ENCODE peak calls at places on chromosomes 6 and 20, in five cellular contexts. O, M, Y, L and S are unnamed samples. For H3K9me3, the result is how much of the 10 kb centered on the place peaks cover.

GRCh38 chr6:11023032-11023431 is 21.1 kb downstream of the ELOVL2 start:
- DNase-seq in Y (no peak), L (no peak), M (no peak), O (no peak), S (no peak)

GRCh38 chr6:125926711-125927110 is 29.9 kb upstream of the HINT3 start:
- DNase-seq in O (no peak), L (no peak), M (no peak), Y (no peak), S (no peak)

GRCh38 chr6:2225422-2226392 is 19.7 kb downstream of the GMDS start:
- DNase-seq in L (no peak), M (no peak), Y (no peak), O (no peak), S (no peak)

GRCh38 chr6:89475634-89476033 is 42.7 kb downstream of the ANKRD6 start:
- DNase-seq in O (no peak), Y (no peak), L (no peak), M (no peak), S (no peak)

GRCh38 chr6:80259113-80259512 is 152.6 kb downstream of the BCKDHB start:
- DNase-seq in L (no peak), M (no peak), Y (no peak), O (no peak), S (no peak)

GRCh38 chr6:35385457-35386202 is 43.3 kb downstream of the PPARD start:
- DNase-seq in M (no peak), Y (no peak), L (no peak), O (no peak), S (peak)

GRCh38 chr6:110066091-110066490 is 88.0 kb downstream of the GPR6 start:
- DNase-seq in L (no peak), O (no peak), Y (no peak), M (no peak), S (no peak)

GRCh38 chr6:31567531-31568370 is 4.3 kb upstream of the LTA start:
- DNase-seq in Y (no peak), L (no peak), O (no peak), M (no peak), S (no peak)

GRCh38 chr6:125867483-125867935 is 76.7 kb downstream of the NCOA7 start:
- DNase-seq in L (peak), Y (peak), M (peak), O (no peak), S (no peak)

GRCh38 chr6:71404145-71404966 is 115.7 kb downstream of the OGFRL1 start:
- DNase-seq in L (peak), M (no peak), O (no peak), Y (no peak), S (no peak)

GRCh38 chr6:79269877-79270276 is 35.4 kb upstream of the HMGN3 start:
- DNase-seq in L (no peak), M (no peak), Y (no peak), O (no peak), S (no peak)

GRCh38 chr6:82113231-82113630 is 134.3 kb downstream of the IBTK start:
- DNase-seq in O (no peak), M (no peak), L (no peak), Y (no peak), S (no peak)

GRCh38 chr6:102619585-102619984 is 1226.1 kb downstream of the GRIK2 start:
- DNase-seq in O (no peak), Y (no peak), M (no peak), L (no peak), S (no peak)

GRCh38 chr6:149128489-149129145 is 188.9 kb upstream of the TAB2 start:
- DNase-seq in Y (no peak), L (no peak), M (no peak), O (no peak), S (peak)

GRCh38 chr20:57882451-57883161 is 172.8 kb upstream of the PMEPA1 start:
- DNase-seq in O (peak), M (no peak), L (no peak), Y (no peak), S (no peak)

GRCh38 chr6:12288211-12288618 is 1.9 kb upstream of the EDN1 start:
- DNase-seq in M (no peak), L (no peak), O (no peak), Y (peak), S (no peak)

GRCh38 chr6:166488081-166488685 is 98.3 kb downstream of the RAMACL start:
- DNase-seq in O (no peak), M (no peak), L (no peak), Y (peak), S (no peak)

GRCh38 chr6:157440162-157440561 is 59.2 kb downstream of the ZDHHC14 start:
- DNase-seq in Y (no peak), O (no peak), M (no peak), L (no peak), S (no peak)

GRCh38 chr20:53995949-53996348 is 74.4 kb downstream of the BCAS1 start:
- DNase-seq in O (no peak), L (no peak), Y (no peak), M (no peak), S (no peak)

GRCh38 chr6:150144294-150144868 is 1.5 kb downstream of the PPP1R14C start:
- DNase-seq in O (no peak), Y (no peak), L (no peak), M (no peak), S (no peak)

GRCh38 chr20:25863536-25864325 is 167.1 kb upstream of the ZNF337 start:
- DNase-seq in L (no peak), M (peak), O (no peak), Y (peak), S (no peak)

GRCh38 chr6:137870286-137870685 is 3.2 kb downstream of the TNFAIP3 start:
- DNase-seq in Y (no peak), O (no peak), M (no peak), L (no peak), S (no peak)

GRCh38 chr6:20866038-20866437 is 331.8 kb downstream of the CDKAL1 start:
- DNase-seq in Y (no peak), O (no peak), L (no peak), M (no peak), S (no peak)

GRCh38 chr20:38337561-38338140 is 8.6 kb upstream of the LBP start:
- DNase-seq in M (peak), Y (no peak), O (peak), L (no peak), S (no peak)

GRCh38 chr6:126625019-126625418 is 285.1 kb downstream of the CENPW start:
- DNase-seq in L (peak), Y (no peak), M (no peak), O (no peak), S (no peak)

GRCh38 chr20:33791959-33792597 is 19.1 kb upstream of the CHMP4B start:
- DNase-seq in M (peak), O (peak), Y (peak), L (no peak), S (peak)

GRCh38 chr6:167165887-167166471 is 8.2 kb upstream of the GPR31 start:
- DNase-seq in Y (no peak), O (no peak), L (no peak), M (no peak), S (no peak)

GRCh38 chr6:18259675-18260447 is 4.5 kb downstream of the DEK start:
- DNase-seq in O (no peak), Y (no peak), M (no peak), L (no peak), S (no peak)

GRCh38 chr6:69816569-69816968 is 19.8 kb upstream of the LMBRD1 start:
- DNase-seq in O (no peak), M (no peak), L (no peak), Y (no peak), S (no peak)

GRCh38 chr20:57888591-57888990 is 178.8 kb upstream of the PMEPA1 start:
- DNase-seq in Y (no peak), O (no peak), M (no peak), L (no peak), S (no peak)

GRCh38 chr20:15708984-15709598 is 864.2 kb downstream of the KIF16B start:
- DNase-seq in L (no peak), Y (peak), O (peak), M (peak), S (peak)

GRCh38 chr20:25274481-25274880 is 26.6 kb downstream of the PYGB start:
- DNase-seq in L (no peak), M (no peak), Y (peak), O (no peak), S (peak)

DNA sequence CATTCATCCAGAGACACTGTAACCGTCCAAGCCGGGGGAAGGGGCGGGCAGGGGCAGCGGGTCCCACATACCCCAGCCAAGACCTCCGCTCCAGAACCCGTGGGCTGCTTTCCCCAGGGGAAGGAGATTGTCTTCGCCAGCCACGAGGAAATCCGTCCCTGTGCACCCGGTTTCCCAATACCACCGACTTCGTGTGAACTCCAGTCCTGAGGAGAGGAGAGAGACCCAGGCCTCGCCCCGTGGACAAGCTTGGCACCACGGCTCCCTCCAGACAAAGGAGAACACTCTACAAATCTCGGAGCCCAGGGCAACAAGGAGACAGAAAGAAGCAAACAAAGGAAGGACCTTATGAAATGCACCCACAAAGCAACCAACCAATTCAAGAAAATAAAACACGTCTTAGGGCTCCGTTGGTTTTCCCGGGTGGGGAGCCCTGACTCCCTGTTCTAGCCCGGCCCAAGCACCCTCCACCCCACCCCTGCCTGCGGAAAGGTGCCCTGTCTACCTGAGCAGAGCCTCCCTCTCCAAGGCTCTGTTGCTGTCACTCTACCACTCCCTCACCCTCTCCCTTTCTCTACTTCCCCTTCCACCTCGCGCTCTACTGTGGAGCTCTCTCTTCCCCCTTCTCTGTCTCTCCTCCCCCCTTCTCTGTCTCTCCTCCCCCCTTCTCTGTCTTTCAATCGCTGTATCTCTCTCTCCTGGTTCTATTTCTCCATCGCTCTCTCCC is 1382.8 kb upstream of the DEFB115 start:
- DNase-seq in M (no peak), L (no peak), O (no peak), Y (no peak), S (no peak)
- H3K9me3 ChIP-seq in M (half or more), L (half or more), O (under half), Y (under half), S (under half)

GRCh38 chr6:160004018-160004417 is 35.1 kb downstream of the IGF2R start:
- DNase-seq in M (no peak), O (no peak), Y (no peak), L (no peak), S (no peak)
- TF ChIP-seq CTCF in M (no peak), O (no peak), Y (no peak), L (no peak), S (no peak)

GRCh38 chr20:41363601-41364000 is 3.0 kb downstream of the EMILIN3 start:
- DNase-seq in M (no peak), O (no peak), L (no peak), Y (no peak), S (no peak)
- H3K9me3 ChIP-seq in M (under half), O (under half), L (under half), Y (under half), S (under half)

GRCh38 chr6:87391334-87391733 is 16.4 kb upstream of the CFAP206 start:
- DNase-seq in Y (no peak), L (no peak), O (peak), M (peak), S (no peak)

GRCh38 chr6:87393026-87393622 is 14.6 kb upstream of the CFAP206 start:
- DNase-seq in L (no peak), O (peak), Y (no peak), M (no peak), S (no peak)

GRCh38 chr6:87401832-87402231 is 5.9 kb upstream of the CFAP206 start:
- DNase-seq in Y (no peak), O (no peak), M (no peak), L (no peak), S (no peak)

GRCh38 chr6:87397656-87398055 is 10.1 kb upstream of the CFAP206 start:
- DNase-seq in Y (no peak), O (no peak), L (no peak), M (no peak), S (no peak)

DNA sequence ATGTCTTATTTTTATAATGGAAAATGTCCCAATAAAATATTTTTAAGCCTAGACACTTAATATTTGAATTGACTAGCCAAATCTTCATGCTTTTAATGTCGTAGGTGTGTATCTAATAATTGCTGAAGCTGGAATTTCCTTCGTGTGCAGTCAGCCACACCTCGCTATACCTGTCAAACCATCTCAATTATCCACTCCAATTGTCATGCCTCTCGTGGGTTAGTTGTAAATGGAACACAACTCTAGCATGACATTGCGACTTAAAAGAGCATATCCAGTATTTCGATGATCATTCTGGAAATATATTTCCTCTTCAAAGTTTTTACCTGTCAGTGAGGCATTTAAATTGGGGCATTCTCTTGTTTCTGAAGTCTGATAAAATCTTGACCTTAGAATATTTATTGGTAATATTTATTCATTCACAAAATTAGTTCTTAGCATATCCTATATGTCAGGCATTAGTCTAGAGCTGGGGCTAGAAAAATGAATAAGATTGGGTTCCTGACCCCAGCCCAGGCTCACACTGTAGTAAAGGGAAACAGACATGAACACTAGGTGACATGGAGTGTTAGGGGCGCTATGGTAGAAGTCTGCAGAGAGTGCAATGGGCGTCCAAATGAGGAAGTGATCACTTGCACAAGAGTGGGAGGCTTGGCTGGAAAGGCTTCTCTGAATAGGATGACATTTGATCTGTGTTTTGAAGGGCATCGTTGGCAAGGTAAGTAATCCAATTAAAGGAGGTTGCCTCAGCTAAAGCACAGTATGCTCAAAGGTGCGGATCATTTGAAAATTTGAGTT is 11.0 kb upstream of the CFAP206 start:
- DNase-seq in L (no peak), O (no peak), M (no peak), Y (no peak), S (no peak)
- TF ChIP-seq CTCF in L (no peak), O (no peak), M (no peak), Y (no peak), S (no peak)

DNA sequence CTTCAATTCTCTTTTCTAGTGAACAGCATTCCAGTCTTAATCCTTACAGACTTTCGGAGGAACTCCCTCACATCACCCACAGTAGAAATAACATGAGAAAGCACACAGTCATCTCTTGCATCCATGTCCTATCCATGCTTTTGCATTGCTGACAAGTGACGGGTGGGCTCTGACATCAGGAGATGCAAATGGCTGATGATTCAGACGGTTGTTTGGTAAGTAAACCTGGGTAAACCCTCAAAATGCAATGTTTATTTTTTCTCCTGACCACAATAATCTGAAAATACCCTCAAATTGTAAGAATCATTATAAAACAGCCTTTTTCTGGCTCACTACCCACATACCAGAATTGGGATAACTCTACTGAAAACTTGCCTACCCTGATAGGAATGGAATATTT is 792.0 kb downstream of the MAFB start:
- DNase-seq in O (no peak), M (no peak), Y (no peak), L (peak), S (no peak)
- H3K9me3 ChIP-seq in O (under half), M (under half), Y (under half), L (under half), S (under half)

DNA sequence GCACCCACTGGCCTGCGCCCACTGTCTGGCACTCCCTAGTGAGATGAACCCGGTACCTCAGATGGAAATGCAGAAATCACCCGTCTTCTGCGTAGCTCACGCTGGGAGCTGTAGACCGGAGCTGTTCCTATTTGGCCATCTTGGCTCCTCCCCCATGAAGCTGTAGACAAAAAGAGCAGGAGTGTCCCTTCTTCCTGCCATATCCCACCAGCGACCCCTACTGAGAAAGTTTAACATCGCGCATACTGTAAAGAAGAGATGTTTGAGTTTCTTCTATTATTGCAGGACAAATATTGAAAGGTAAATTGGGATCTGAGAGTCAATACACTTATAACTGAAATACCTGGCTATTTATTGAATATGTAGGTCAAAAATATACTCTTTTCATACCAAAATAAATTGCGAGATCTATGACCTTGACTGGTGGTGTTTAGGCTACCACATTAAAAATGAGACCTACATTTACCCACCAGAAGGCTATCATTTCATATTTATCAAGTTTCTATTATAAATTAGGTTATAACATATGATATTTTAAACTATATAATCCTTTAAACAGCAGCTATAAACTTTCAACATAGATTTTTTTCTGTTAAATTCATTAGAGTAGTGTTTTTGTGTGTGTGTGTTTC is 586.3 kb downstream of the HTR1B start:
- DNase-seq in Y (no peak), O (no peak), L (no peak), M (peak), S (peak)
- TF ChIP-seq CTCF in Y (peak), O (no peak), L (no peak), M (peak), S (peak)

GRCh38 chr20:47067776-47068175 is 173.1 kb downstream of the EYA2 start:
- DNase-seq in Y (no peak), L (no peak), O (no peak), M (no peak), S (no peak)
- H3K9me3 ChIP-seq in Y (under half), L (under half), O (under half), M (under half), S (under half)

GRCh38 chr6:158799051-158799792 is 19.9 kb downstream of the EZR start:
- DNase-seq in M (no peak), L (no peak), Y (no peak), O (no peak), S (no peak)
- TF ChIP-seq CTCF in M (no peak), L (no peak), Y (no peak), O (peak), S (no peak)